ENCODE peak calls at places on chromosome 17, in seven cellular contexts. Z is left cardiac atrium, P is C1 segment of cervical spinal cord, M is HuH-7, X is vagina, R is hypothalamus, F is AG08396. C is an unnamed sample.
A peak's percentile ranks its signal among the peaks of the same experiment; 100 is the strongest.

GRCh38 chr17:79325707-79326106 is 251.1 kb downstream of the ENGASE start:
- DNase-seq in Z (no peak), P (no peak), M (peak; percentile 55), X (no peak), R (no peak), F (peak; percentile 46), C (no peak)

GRCh38 chr17:80770881-80771611 is 220.6 kb upstream of the CHMP6 start:
- DNase-seq in Z (no peak), P (no peak), M (no peak), X (no peak), R (no peak), F (no peak), C (no peak)

GRCh38 chr17:74182041-74182783 is 21.3 kb upstream of the RPL38 start:
- DNase-seq in Z (no peak), P (no peak), M (no peak), X (no peak), R (no peak), F (no peak), C (no peak)

GRCh38 chr17:18093616-18094408 is 6.1 kb downstream of the DRG2 start:
- DNase-seq in Z (peak; percentile 73), P (no peak), M (no peak), X (no peak), R (no peak), F (peak; percentile 62), C (no peak)

GRCh38 chr17:71870546-71870862 is 250.3 kb upstream of the SOX9 start:
- DNase-seq in Z (no peak), P (no peak), M (no peak), X (no peak), R (no peak), F (no peak), C (no peak)

GRCh38 chr17:75688209-75688771 is 21.2 kb downstream of the SAP30BP start:
- DNase-seq in Z (no peak), P (peak; percentile 52), M (no peak), X (no peak), R (no peak), F (no peak), C (peak; percentile 42)

GRCh38 chr17:17141860-17142552 is 64.1 kb downstream of the PLD6 start:
- DNase-seq in Z (no peak), P (peak; percentile 52), M (peak; percentile 90), X (no peak), R (peak; percentile 37), F (peak; percentile 82), C (peak; percentile 55)

GRCh38 chr17:58312824-58313223 is 15.8 kb downstream of the TSPOAP1 start:
- DNase-seq in Z (no peak), P (no peak), M (no peak), X (no peak), R (no peak), F (no peak), C (no peak)

GRCh38 chr17:49979748-49980479 is 10.9 kb downstream of the DLX4 start:
- DNase-seq in Z (no peak), P (no peak), M (no peak), X (no peak), R (no peak), F (no peak), C (no peak)

GRCh38 chr17:81990836-81991683 is 13.6 kb downstream of the ASPSCR1 start:
- DNase-seq in Z (no peak), P (no peak), M (no peak), X (no peak), R (no peak), F (no peak), C (peak; percentile 48)

GRCh38 chr17:60941028-60941427 is 263.4 kb downstream of the BCAS3 start:
- DNase-seq in Z (peak; percentile 72), P (no peak), M (peak; percentile 12), X (no peak), R (no peak), F (peak; percentile 65), C (peak; percentile 58)

GRCh38 chr17:27751166-27751565 is 49.2 kb downstream of the NOS2 start:
- DNase-seq in Z (no peak), P (no peak), M (no peak), X (no peak), R (no peak), F (no peak), C (no peak)

GRCh38 chr17:28993013-28993600 is 12.7 kb downstream of the SEZ6 start:
- DNase-seq in Z (no peak), P (no peak), M (no peak), X (no peak), R (no peak), F (no peak), C (peak; percentile 58)

GRCh38 chr17:10144976-10145375 is 53.4 kb downstream of the GAS7 start:
- DNase-seq in Z (no peak), P (no peak), M (no peak), X (no peak), R (no peak), F (no peak), C (no peak)

GRCh38 chr17:292531-293382 is 59.9 kb downstream of the RPH3AL start:
- DNase-seq in Z (peak; percentile 11), P (no peak), M (no peak), X (no peak), R (no peak), F (no peak), C (peak; percentile 39)

GRCh38 chr17:76131692-76132573 is 9.1 kb downstream of the FOXJ1 start:
- DNase-seq in Z (no peak), P (no peak), M (no peak), X (no peak), R (no peak), F (no peak), C (no peak)

GRCh38 chr17:56833023-56833811 is 503 bp downstream of the C17orf67 start:
- DNase-seq in Z (peak; percentile 67), P (peak; percentile 25), M (peak; percentile 43), X (no peak), R (peak; percentile 26), F (peak; percentile 67), C (peak; percentile 74)

GRCh38 chr17:74877592-74878543 is 5.1 kb upstream of the FDXR start:
- DNase-seq in Z (peak; percentile 65), P (no peak), M (no peak), X (no peak), R (no peak), F (no peak), C (no peak)

GRCh38 chr17:44221862-44222111 is 2.3 kb upstream of the UBTF start:
- DNase-seq in Z (no peak), P (no peak), M (peak; percentile 63), X (no peak), R (no peak), F (no peak), C (no peak)

GRCh38 chr17:36505171-36505570 is 18.7 kb downstream of the ZNHIT3 start:
- DNase-seq in Z (no peak), P (no peak), M (no peak), X (no peak), R (no peak), F (no peak), C (no peak)

GRCh38 chr17:41474863-41475262 is 6.1 kb downstream of the KRT35 start:
- DNase-seq in Z (no peak), P (no peak), M (no peak), X (no peak), R (no peak), F (no peak), C (no peak)

GRCh38 chr17:30812218-30813177 is 12.0 kb downstream of the CRLF3 start:
- DNase-seq in Z (no peak), P (no peak), M (no peak), X (no peak), R (no peak), F (no peak), C (no peak)

GRCh38 chr17:50270430-50271172 is 3.7 kb upstream of the TMEM92 start:
- DNase-seq in Z (peak; percentile 46), P (no peak), M (peak; percentile 3), X (no peak), R (peak; percentile 12), F (peak; percentile 35), C (no peak)

GRCh38 chr17:13269196-13269595 is 251.4 kb upstream of the ELAC2 start:
- DNase-seq in Z (no peak), P (no peak), M (no peak), X (no peak), R (no peak), F (no peak), C (no peak)

GRCh38 chr17:49834118-49834743 is 13.6 kb downstream of the TAC4 start:
- DNase-seq in Z (no peak), P (no peak), M (no peak), X (no peak), R (no peak), F (no peak), C (no peak)

GRCh38 chr17:19546289-19547065 is 12.8 kb downstream of the SLC47A1 start:
- DNase-seq in Z (peak; percentile 53), P (no peak), M (no peak), X (no peak), R (peak; percentile 1), F (no peak), C (peak; percentile 84)

C was measured in right lobe of liver.